ENCODE peak calls at places on chromosomes 3 and 15, in five cellular contexts. N, O, F, Z and W are unnamed samples.

GRCh38 chr3:17755836-17756235 is 13.4 kb upstream of the TBC1D5 start:
- DNase-seq in F (no peak), N (no peak), Z (no peak), O (no peak), W (no peak)

GRCh38 chr15:82805994-82806406 is at the start of gene FSD2:
- DNase-seq in F (no peak), N (peak), Z (no peak), O (no peak), W (peak)

GRCh38 chr3:103600844-103601243 is 1166.0 kb downstream of the ZPLD1 start:
- DNase-seq in Z (no peak), F (no peak), N (no peak), O (no peak), W (no peak)

GRCh38 chr3:183202004-183202722 is 39.6 kb upstream of the LAMP3 start:
- DNase-seq in O (no peak), Z (no peak), F (no peak), N (no peak), W (no peak)

GRCh38 chr15:69398541-69398940 is 15.6 kb upstream of the KIF23 start:
- DNase-seq in N (no peak), F (no peak), O (no peak), Z (peak), W (no peak)

GRCh38 chr3:194874206-194874605 is 188.5 kb downstream of the FAM43A start:
- DNase-seq in Z (no peak), F (no peak), O (no peak), N (no peak), W (no peak)

GRCh38 chr3:78589778-78590177 is 1178.0 kb downstream of the ROBO1 start:
- DNase-seq in N (no peak), O (no peak), F (no peak), Z (no peak), W (no peak)

GRCh38 chr15:33846862-33847261 is 121.4 kb upstream of the CHRM5 start:
- DNase-seq in F (no peak), N (no peak), O (no peak), Z (no peak), W (no peak)

GRCh38 chr3:187943677-187944390 is 198.6 kb upstream of the BCL6 start:
- DNase-seq in N (no peak), F (no peak), O (peak), Z (no peak), W (no peak)

GRCh38 chr3:160956785-160957184 is 148.4 kb downstream of the B3GALNT1 start:
- DNase-seq in F (no peak), N (peak), O (peak), Z (peak), W (peak)

GRCh38 chr3:195107593-195107992 is 163.4 kb downstream of the XXYLT1 start:
- DNase-seq in O (no peak), Z (no peak), F (no peak), N (no peak), W (no peak)

GRCh38 chr3:70224337-70224736 is 88.1 kb downstream of the MDFIC2 start:
- DNase-seq in F (no peak), O (no peak), Z (no peak), N (no peak), W (no peak)

GRCh38 chr3:159627229-159627628 is 361.4 kb upstream of the IL12A start:
- DNase-seq in Z (no peak), F (no peak), O (no peak), N (no peak), W (no peak)

GRCh38 chr3:153614563-153614962 is 452.5 kb downstream of the RAP2B start:
- DNase-seq in N (no peak), F (no peak), Z (peak), O (peak), W (no peak)

GRCh38 chr3:71101014-71101413 is 482.5 kb downstream of the FOXP1 start:
- DNase-seq in F (no peak), Z (no peak), O (peak), N (no peak), W (no peak)

GRCh38 chr3:124919756-124920155 is 14.8 kb downstream of the MUC13 start:
- DNase-seq in Z (no peak), O (peak), N (no peak), F (no peak), W (no peak)

GRCh38 chr3:72310028-72310987 is 525.4 kb upstream of the PROK2 start:
- DNase-seq in N (peak), Z (peak), O (peak), F (peak), W (peak)

GRCh38 chr3:48092270-48092669 is 76.1 kb upstream of the MAP4 start:
- DNase-seq in Z (peak), O (no peak), N (no peak), F (no peak), W (no peak)

GRCh38 chr3:178536271-178537079 is at the start of gene KCNMB2:
- DNase-seq in N (no peak), Z (peak), O (peak), F (no peak), W (no peak)

GRCh38 chr15:39834256-39834655 is 51.6 kb upstream of the FSIP1 start:
- DNase-seq in F (no peak), O (peak), N (no peak), Z (peak), W (no peak)

GRCh38 chr15:72117448-72117697 is 577 bp downstream of the MYO9A start:
- DNase-seq in Z (peak), N (no peak), O (peak), F (peak), W (peak)

GRCh38 chr15:67422296-67422695 is 98.6 kb upstream of the C15orf61 start:
- DNase-seq in N (no peak), F (no peak), Z (no peak), O (no peak), W (no peak)
- TF ChIP-seq CTCF in N (no peak), F (no peak), Z (no peak), O (no peak), W (no peak)

DNA sequence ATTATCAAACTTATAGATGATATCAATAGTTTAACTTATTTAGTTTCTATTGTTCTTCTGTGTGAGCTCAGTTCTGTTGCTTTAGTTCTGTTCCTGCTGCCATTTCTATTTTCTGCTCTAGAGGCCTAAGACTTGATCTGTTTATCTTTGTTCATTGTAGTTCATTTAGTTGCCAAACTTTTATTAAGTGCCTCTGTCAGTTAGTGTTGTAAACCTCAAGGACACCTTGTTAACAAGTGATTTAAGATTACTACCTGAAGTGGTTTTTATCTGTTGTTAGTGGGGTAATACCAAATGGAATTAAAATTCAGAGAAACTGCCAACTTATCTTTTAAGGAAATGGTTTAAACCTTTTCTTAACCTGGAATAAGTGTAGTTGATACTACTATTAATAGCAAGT is 500.5 kb upstream of the GOLIM4 start:
- DNase-seq in N (no peak), O (no peak), Z (no peak), F (no peak), W (no peak)
- TF ChIP-seq CTCF in N (no peak), O (no peak), Z (no peak), F (no peak), W (no peak)

GRCh38 chr3:60309539-60310268 is 941.5 kb downstream of the FHIT start:
- DNase-seq in Z (no peak), O (no peak), N (no peak), F (no peak), W (no peak)

GRCh38 chr3:60303160-60303559 is 948.1 kb downstream of the FHIT start:
- DNase-seq in F (no peak), Z (peak), O (peak), N (no peak), W (no peak)

GRCh38 chr3:60307800-60308199 is 943.5 kb downstream of the FHIT start:
- DNase-seq in N (no peak), Z (no peak), F (no peak), O (no peak), W (no peak)

GRCh38 chr3:60301142-60301541 is 950.1 kb downstream of the FHIT start:
- DNase-seq in Z (peak), O (peak), N (no peak), F (peak), W (no peak)

GRCh38 chr3:60304103-60304502 is 947.1 kb downstream of the FHIT start:
- DNase-seq in N (no peak), F (peak), Z (peak), O (peak), W (no peak)
- TF ChIP-seq CTCF in N (no peak), F (no peak), Z (no peak), O (no peak), W (no peak)

DNA sequence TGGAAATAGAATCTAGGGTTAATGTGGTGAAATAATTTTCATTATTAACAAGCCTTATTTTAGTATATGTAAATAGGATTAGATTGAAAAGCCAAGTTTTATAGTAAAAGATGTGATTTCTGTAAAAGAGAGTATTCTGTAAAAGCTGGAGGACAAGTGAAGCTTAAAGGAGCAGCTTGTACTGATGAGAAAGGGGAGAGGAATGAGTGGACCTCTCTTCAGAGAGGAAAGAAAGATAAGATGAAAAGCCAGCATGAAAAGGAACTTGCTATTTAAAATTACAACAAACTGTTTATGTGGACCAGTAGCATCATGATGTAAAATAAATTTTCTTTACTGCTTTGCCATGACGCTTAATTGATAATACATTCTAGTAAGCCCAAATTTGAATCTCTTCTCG is 18.5 kb downstream of the ALCAM start:
- DNase-seq in N (no peak), O (peak), Z (no peak), F (no peak), W (no peak)
- TF ChIP-seq CTCF in N (no peak), O (no peak), Z (no peak), F (no peak), W (no peak)

DNA sequence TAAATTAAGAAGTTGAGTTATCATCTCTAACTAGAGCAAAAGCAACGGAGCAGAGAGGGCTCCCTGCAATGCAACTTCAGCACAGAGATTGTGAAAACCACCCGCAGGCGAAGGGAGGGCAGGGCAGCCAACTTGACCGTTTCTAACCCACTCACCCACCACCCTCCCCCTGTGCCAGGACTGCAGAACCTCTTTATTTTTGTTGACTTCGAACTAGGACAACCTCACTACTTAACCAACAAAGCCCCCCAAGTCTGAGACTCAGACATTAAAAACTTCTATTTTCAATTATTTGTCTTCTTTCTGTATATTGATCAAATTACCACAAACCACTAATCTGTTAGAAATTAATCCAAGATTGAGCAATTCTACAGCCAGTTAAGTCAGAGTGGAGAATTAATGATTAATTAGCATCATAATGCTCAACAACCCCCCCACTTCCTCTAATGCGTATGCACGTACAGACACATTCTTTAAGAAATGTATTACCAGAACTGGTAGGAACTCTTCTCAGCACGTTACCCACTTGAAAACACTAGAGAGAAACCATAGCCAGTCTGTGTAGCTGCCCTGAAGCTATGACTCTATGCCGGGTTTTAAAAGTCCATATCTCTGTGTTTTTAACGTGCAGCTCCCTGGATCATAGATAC is 2.0 kb downstream of the MGLL start:
- DNase-seq in Z (peak), O (no peak), F (no peak), N (no peak), W (no peak)
- TF ChIP-seq CTCF in Z (peak), O (peak), F (peak), N (no peak), W (no peak)